ENCODE peak calls at places on chromosome 10, in seven cellular contexts. One of them, this sample, is unnamed.

GRCh38 chr10:50538473-50539398 is 85.0 kb downstream of the SGMS1 start:
- DNase-seq in NCI-H510A: no peak
- DNase-seq in progenitor cell of endocrine pancreas: no peak
- DNase-seq in activated naive CD4-positive, alpha-beta T cell treated with anti-CD3 and anti-CD28 coated beads, Interleukin-2, amount 50 U/mL, for 72 hours: no peak
- DNase-seq in colonic mucosa: no peak
- DNase-seq in GM19239: no peak
- DNase-seq in H1: no peak
- DNase-seq in this sample: peak; percentile 74

GRCh38 chr10:82419981-82420380 is 545.0 kb downstream of the NRG3 start:
- DNase-seq in NCI-H510A: no peak
- DNase-seq in progenitor cell of endocrine pancreas: no peak
- DNase-seq in activated naive CD4-positive, alpha-beta T cell treated with anti-CD3 and anti-CD28 coated beads, Interleukin-2, amount 50 U/mL, for 72 hours: no peak
- DNase-seq in colonic mucosa: no peak
- DNase-seq in GM19239: no peak
- DNase-seq in H1: no peak
- DNase-seq in this sample: no peak

GRCh38 chr10:133388265-133388972 is 5.5 kb upstream of the MTG1 start:
- DNase-seq in NCI-H510A: no peak
- DNase-seq in progenitor cell of endocrine pancreas: no peak
- DNase-seq in activated naive CD4-positive, alpha-beta T cell treated with anti-CD3 and anti-CD28 coated beads, Interleukin-2, amount 50 U/mL, for 72 hours: no peak
- DNase-seq in colonic mucosa: no peak
- DNase-seq in GM19239: no peak
- DNase-seq in H1: no peak
- DNase-seq in this sample: peak; percentile 80

GRCh38 chr10:93152136-93152535 is 78.4 kb downstream of the CYP26A1 start:
- DNase-seq in NCI-H510A: no peak
- DNase-seq in progenitor cell of endocrine pancreas: no peak
- DNase-seq in activated naive CD4-positive, alpha-beta T cell treated with anti-CD3 and anti-CD28 coated beads, Interleukin-2, amount 50 U/mL, for 72 hours: no peak
- DNase-seq in colonic mucosa: no peak
- DNase-seq in GM19239: no peak
- DNase-seq in H1: no peak
- DNase-seq in this sample: no peak

GRCh38 chr10:71727429-71728217 is 8.0 kb upstream of the C10orf105 start:
- DNase-seq in NCI-H510A: peak; percentile 34
- DNase-seq in progenitor cell of endocrine pancreas: no peak
- DNase-seq in activated naive CD4-positive, alpha-beta T cell treated with anti-CD3 and anti-CD28 coated beads, Interleukin-2, amount 50 U/mL, for 72 hours: peak; percentile 86
- DNase-seq in colonic mucosa: peak; percentile 92
- DNase-seq in GM19239: peak; percentile 69
- DNase-seq in H1: no peak
- DNase-seq in this sample: peak; percentile 93

GRCh38 chr10:67612577-67613537 is 83.1 kb downstream of the CTNNA3 start:
- DNase-seq in NCI-H510A: no peak
- DNase-seq in progenitor cell of endocrine pancreas: no peak
- DNase-seq in activated naive CD4-positive, alpha-beta T cell treated with anti-CD3 and anti-CD28 coated beads, Interleukin-2, amount 50 U/mL, for 72 hours: no peak
- DNase-seq in colonic mucosa: no peak
- DNase-seq in GM19239: no peak
- DNase-seq in H1: no peak
- DNase-seq in this sample: no peak

GRCh38 chr10:58631715-58632114 is 119.0 kb downstream of the BICC1 start:
- DNase-seq in NCI-H510A: no peak
- DNase-seq in progenitor cell of endocrine pancreas: no peak
- DNase-seq in activated naive CD4-positive, alpha-beta T cell treated with anti-CD3 and anti-CD28 coated beads, Interleukin-2, amount 50 U/mL, for 72 hours: no peak
- DNase-seq in colonic mucosa: no peak
- DNase-seq in GM19239: no peak
- DNase-seq in H1: no peak
- DNase-seq in this sample: no peak

GRCh38 chr10:5900247-5900646 is 10.2 kb downstream of the FBH1 start:
- DNase-seq in NCI-H510A: no peak
- DNase-seq in progenitor cell of endocrine pancreas: no peak
- DNase-seq in activated naive CD4-positive, alpha-beta T cell treated with anti-CD3 and anti-CD28 coated beads, Interleukin-2, amount 50 U/mL, for 72 hours: no peak
- DNase-seq in colonic mucosa: no peak
- DNase-seq in GM19239: no peak
- DNase-seq in H1: no peak
- DNase-seq in this sample: no peak

GRCh38 chr10:113326160-113327111 is 226.4 kb upstream of the HABP2 start:
- DNase-seq in NCI-H510A: no peak
- DNase-seq in progenitor cell of endocrine pancreas: no peak
- DNase-seq in activated naive CD4-positive, alpha-beta T cell treated with anti-CD3 and anti-CD28 coated beads, Interleukin-2, amount 50 U/mL, for 72 hours: no peak
- DNase-seq in colonic mucosa: no peak
- DNase-seq in GM19239: peak; percentile 12
- DNase-seq in H1: no peak
- DNase-seq in this sample: no peak

GRCh38 chr10:110500515-110500905 is 2.8 kb downstream of the DUSP5 start:
- DNase-seq in NCI-H510A: no peak
- DNase-seq in progenitor cell of endocrine pancreas: no peak
- DNase-seq in activated naive CD4-positive, alpha-beta T cell treated with anti-CD3 and anti-CD28 coated beads, Interleukin-2, amount 50 U/mL, for 72 hours: no peak
- DNase-seq in colonic mucosa: no peak
- DNase-seq in GM19239: no peak
- DNase-seq in H1: no peak
- DNase-seq in this sample: no peak

GRCh38 chr10:13984647-13985155 is 346.0 kb downstream of the FRMD4A start:
- DNase-seq in NCI-H510A: no peak
- DNase-seq in progenitor cell of endocrine pancreas: no peak
- DNase-seq in activated naive CD4-positive, alpha-beta T cell treated with anti-CD3 and anti-CD28 coated beads, Interleukin-2, amount 50 U/mL, for 72 hours: no peak
- DNase-seq in colonic mucosa: no peak
- DNase-seq in GM19239: no peak
- DNase-seq in H1: no peak
- DNase-seq in this sample: no peak

GRCh38 chr10:49678827-49679479 is 498 bp upstream of the C10orf53 start:
- DNase-seq in NCI-H510A: no peak
- DNase-seq in progenitor cell of endocrine pancreas: no peak
- DNase-seq in activated naive CD4-positive, alpha-beta T cell treated with anti-CD3 and anti-CD28 coated beads, Interleukin-2, amount 50 U/mL, for 72 hours: no peak
- DNase-seq in colonic mucosa: no peak
- DNase-seq in GM19239: no peak
- DNase-seq in H1: peak; percentile 33
- DNase-seq in this sample: no peak

GRCh38 chr10:5904227-5904626 is 14.2 kb downstream of the FBH1 start:
- DNase-seq in NCI-H510A: no peak
- DNase-seq in progenitor cell of endocrine pancreas: no peak
- DNase-seq in activated naive CD4-positive, alpha-beta T cell treated with anti-CD3 and anti-CD28 coated beads, Interleukin-2, amount 50 U/mL, for 72 hours: no peak
- DNase-seq in colonic mucosa: no peak
- DNase-seq in GM19239: peak; percentile 56
- DNase-seq in H1: no peak
- DNase-seq in this sample: no peak

GRCh38 chr10:95572451-95572850 is 11.3 kb upstream of the SORBS1 start:
- DNase-seq in NCI-H510A: no peak
- DNase-seq in progenitor cell of endocrine pancreas: no peak
- DNase-seq in activated naive CD4-positive, alpha-beta T cell treated with anti-CD3 and anti-CD28 coated beads, Interleukin-2, amount 50 U/mL, for 72 hours: no peak
- DNase-seq in colonic mucosa: no peak
- DNase-seq in GM19239: no peak
- DNase-seq in H1: no peak
- DNase-seq in this sample: no peak

GRCh38 chr10:63375859-63376258 is 89.9 kb downstream of the JMJD1C start:
- DNase-seq in NCI-H510A: no peak
- DNase-seq in progenitor cell of endocrine pancreas: no peak
- DNase-seq in activated naive CD4-positive, alpha-beta T cell treated with anti-CD3 and anti-CD28 coated beads, Interleukin-2, amount 50 U/mL, for 72 hours: no peak
- DNase-seq in colonic mucosa: no peak
- DNase-seq in GM19239: no peak
- DNase-seq in H1: no peak
- DNase-seq in this sample: no peak

GRCh38 chr10:29590598-29591415 is 44.0 kb downstream of the SVIL start:
- DNase-seq in NCI-H510A: no peak
- DNase-seq in progenitor cell of endocrine pancreas: no peak
- DNase-seq in activated naive CD4-positive, alpha-beta T cell treated with anti-CD3 and anti-CD28 coated beads, Interleukin-2, amount 50 U/mL, for 72 hours: no peak
- DNase-seq in colonic mucosa: peak; percentile 40
- DNase-seq in GM19239: peak; percentile 19
- DNase-seq in H1: no peak
- DNase-seq in this sample: no peak

GRCh38 chr10:54396004-54396403 is 405.0 kb downstream of the PCDH15 start:
- DNase-seq in NCI-H510A: no peak
- DNase-seq in progenitor cell of endocrine pancreas: no peak
- DNase-seq in activated naive CD4-positive, alpha-beta T cell treated with anti-CD3 and anti-CD28 coated beads, Interleukin-2, amount 50 U/mL, for 72 hours: no peak
- DNase-seq in colonic mucosa: no peak
- DNase-seq in GM19239: no peak
- DNase-seq in H1: no peak
- DNase-seq in this sample: no peak

This sample was measured in spleen.